ENCODE peak calls at places on chromosomes 1 and 21, in five cellular contexts. U, I, Z, F and T are unnamed samples.

GRCh38 chr1:98794196-98794886 is 132.8 kb downstream of the SNX7 start:
- DNase-seq in U (peak; percentile 72), I (peak; percentile 52), Z (no peak), F (peak; percentile 71), T (peak; percentile 56)

GRCh38 chr1:207747627-207748492 is 4.0 kb upstream of the CD46 start:
- DNase-seq in U (no peak), I (no peak), Z (peak; percentile 51), F (no peak), T (no peak)

GRCh38 chr1:1169429-1170214 is 4.1 kb upstream of the TTLL10 start:
- DNase-seq in U (no peak), I (no peak), Z (peak; percentile 53), F (no peak), T (no peak)

GRCh38 chr1:160837558-160838205 is 25.0 kb downstream of the CD244 start:
- DNase-seq in U (no peak), I (peak; percentile 29), Z (no peak), F (peak; percentile 7), T (peak; percentile 19)

GRCh38 chr21:28421716-28422480 is 570.8 kb downstream of the LTN1 start:
- DNase-seq in U (peak; percentile 78), I (no peak), Z (no peak), F (no peak), T (peak; percentile 92)

GRCh38 chr21:33578959-33579542 is 9.4 kb downstream of the DONSON start:
- DNase-seq in U (peak; percentile 58), I (no peak), Z (no peak), F (peak; percentile 37), T (no peak)

GRCh38 chr21:34031835-34032370 is 41.5 kb upstream of the MRPS6 start:
- DNase-seq in U (no peak), I (no peak), Z (no peak), F (no peak), T (no peak)

GRCh38 chr1:172429324-172430127 is 9.0 kb downstream of the C1orf105 start:
- DNase-seq in U (peak; percentile 70), I (peak; percentile 40), Z (no peak), F (peak; percentile 71), T (peak; percentile 71)

GRCh38 chr1:42290130-42290529 is 44.9 kb downstream of the FOXJ3 start:
- DNase-seq in U (peak; percentile 50), I (no peak), Z (no peak), F (peak; percentile 29), T (no peak)

GRCh38 chr1:168465942-168466702 is 77.7 kb downstream of the XCL2 start:
- DNase-seq in U (peak; percentile 46), I (no peak), Z (no peak), F (peak; percentile 41), T (no peak)

GRCh38 chr1:45337630-45338320 is 2.2 kb upstream of the TOE1 start:
- DNase-seq in U (no peak), I (no peak), Z (no peak), F (no peak), T (no peak)

GRCh38 chr1:184419734-184420161 is 32.9 kb downstream of the C1orf21 start:
- DNase-seq in U (peak; percentile 36), I (no peak), Z (no peak), F (peak; percentile 88), T (peak; percentile 54)

GRCh38 chr1:4494558-4494957 is 159.9 kb upstream of the AJAP1 start:
- DNase-seq in U (no peak), I (no peak), Z (peak; percentile 57), F (no peak), T (no peak)

GRCh38 chr1:39944410-39944809 is 10.5 kb upstream of the MFSD2A start:
- DNase-seq in U (no peak), I (no peak), Z (no peak), F (no peak), T (no peak)

GRCh38 chr1:14140800-14141526 is 441.0 kb downstream of the PRDM2 start:
- DNase-seq in U (no peak), I (no peak), Z (no peak), F (no peak), T (no peak)

GRCh38 chr1:25848531-25848930 is 10.7 kb downstream of the AUNIP start:
- DNase-seq in U (peak; percentile 30), I (no peak), Z (no peak), F (no peak), T (no peak)

GRCh38 chr1:150808851-150809250 is 791 bp upstream of the CTSK start:
- DNase-seq in U (no peak), I (no peak), Z (no peak), F (no peak), T (no peak)

GRCh38 chr1:30374400-30375070 is 348.9 kb downstream of the MATN1 start:
- DNase-seq in U (no peak), I (no peak), Z (peak; percentile 29), F (no peak), T (no peak)

GRCh38 chr1:9553736-9554144 is 14.5 kb downstream of the SLC25A33 start:
- DNase-seq in U (no peak), I (no peak), Z (no peak), F (no peak), T (no peak)

GRCh38 chr1:151238467-151238739 is 16.1 kb upstream of the PSMD4 start:
- DNase-seq in U (peak; percentile 96), I (no peak), Z (no peak), F (peak; percentile 80), T (no peak)

GRCh38 chr1:9028921-9029715 is 2.9 kb upstream of the SLC2A7 start:
- DNase-seq in U (peak; percentile 40), I (no peak), Z (no peak), F (peak; percentile 60), T (peak; percentile 55)

GRCh38 chr1:246199086-246199485 is 308.0 kb downstream of the SMYD3 start:
- DNase-seq in U (no peak), I (no peak), Z (no peak), F (peak; percentile 4), T (peak; percentile 58)

GRCh38 chr1:166843769-166844596 is 4.7 kb downstream of the POGK start:
- DNase-seq in U (peak; percentile 14), I (no peak), Z (no peak), F (peak; percentile 70), T (no peak)

GRCh38 chr1:47839460-47839760 is 157.8 kb downstream of the TRABD2B start:
- DNase-seq in U (no peak), I (no peak), Z (no peak), F (no peak), T (no peak)

GRCh38 chr1:246592695-246593094 is 26.4 kb downstream of the CNST start:
- DNase-seq in U (peak; percentile 94), I (no peak), Z (no peak), F (no peak), T (no peak)

DNA sequence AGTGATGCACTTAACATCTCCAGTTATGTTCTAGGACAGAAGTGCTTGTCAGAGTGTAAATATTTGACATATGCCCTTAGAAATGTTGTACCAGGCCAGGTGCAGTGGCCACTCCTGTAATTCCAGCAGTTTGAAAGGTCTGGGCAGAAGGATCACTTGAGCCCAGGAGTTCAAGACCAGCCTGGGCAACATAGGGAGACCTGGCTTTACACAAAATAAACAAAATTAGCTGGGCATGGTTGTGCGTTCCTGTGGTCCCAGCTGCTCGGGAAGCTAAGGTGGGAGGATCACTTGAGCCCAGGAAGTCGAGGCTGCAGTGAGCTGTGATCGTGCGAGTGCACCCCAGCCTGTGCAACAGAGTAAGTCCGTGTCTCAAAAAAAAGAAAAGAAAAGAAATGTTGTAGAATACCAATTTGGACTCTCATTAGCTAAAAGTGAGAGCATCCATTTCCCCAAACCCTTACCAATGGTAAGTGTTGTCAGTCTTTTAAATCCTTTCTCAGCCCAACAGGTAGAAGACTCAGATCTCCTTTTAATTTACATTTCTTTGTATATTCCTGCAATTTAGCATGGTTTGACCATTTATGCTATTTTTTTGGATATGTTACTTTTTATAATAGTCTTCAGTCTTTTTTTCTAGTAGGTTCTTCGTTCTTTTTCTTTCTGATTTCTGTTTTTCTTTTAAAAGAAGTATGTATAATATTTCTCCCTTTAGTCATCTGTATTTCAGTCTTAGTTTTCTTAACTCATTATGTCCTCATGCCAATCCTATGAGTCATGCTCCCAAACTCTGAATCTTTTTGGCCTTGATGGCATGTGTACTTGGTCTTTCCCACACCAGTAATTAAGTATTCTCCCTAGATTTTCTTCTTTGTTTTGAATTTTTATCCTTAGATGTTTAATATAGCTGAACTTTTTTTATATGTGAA is 74.4 kb downstream of the CAMTA1 start:
- DNase-seq in U (peak; percentile 99), I (no peak), Z (no peak), F (peak; percentile 90), T (peak; percentile 98)
- H3K4me3 ChIP-seq in U (no peak overlapping the region), I (no peak overlapping the region), Z (no peak overlapping the region), F (no peak overlapping the region), T (no peak overlapping the region)

GRCh38 chr1:121516279-121516967 is 331.6 kb downstream of the SRGAP2C start:
- DNase-seq in U (no peak), I (no peak), Z (no peak), F (no peak), T (no peak)
- H2AFZ ChIP-seq in U (no peak overlapping the region), I (no peak overlapping the region), Z (no peak overlapping the region), F (no peak overlapping the region), T (no peak overlapping the region)

DNA sequence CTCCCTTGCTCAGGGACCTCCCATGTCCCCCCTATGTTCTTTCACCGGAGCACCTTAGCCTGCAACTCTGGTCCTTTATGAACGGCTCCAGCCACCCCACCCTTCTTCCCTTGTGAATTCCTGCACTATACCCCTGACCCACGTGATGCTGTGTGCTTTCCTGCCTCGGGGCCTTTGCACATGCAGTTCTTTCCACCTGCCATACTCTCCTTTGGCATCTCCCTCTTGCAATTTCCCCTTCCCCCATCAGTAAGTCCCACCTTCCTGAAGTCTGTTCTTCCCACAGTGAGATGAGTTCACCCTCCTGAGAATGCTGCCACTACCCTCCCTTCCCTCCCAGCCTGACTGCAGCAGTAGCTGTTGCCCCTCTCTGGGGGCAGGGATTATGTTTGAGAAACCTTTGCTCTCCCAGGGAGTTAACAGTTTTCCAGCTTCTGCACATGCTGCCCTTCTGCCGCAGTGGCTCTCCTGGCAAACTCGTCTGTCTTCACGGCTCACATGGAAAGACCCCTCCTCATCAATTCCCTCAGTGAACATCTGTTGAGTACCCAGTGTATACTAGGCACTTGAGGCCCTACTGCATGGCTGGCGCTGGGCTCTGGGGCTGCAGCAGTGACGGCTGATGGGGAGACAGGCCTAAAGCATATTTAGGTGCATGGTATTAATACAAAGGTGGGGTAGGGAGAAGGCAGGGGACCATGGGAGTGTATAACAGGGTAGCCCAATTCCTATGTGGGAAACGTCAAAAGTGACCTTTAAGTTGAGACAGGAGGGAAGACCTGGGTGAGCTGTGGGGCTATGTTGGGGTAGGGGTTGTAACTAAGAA is 9.7 kb downstream of the ZNF362 start:
- DNase-seq in U (no peak), I (no peak), Z (no peak), F (no peak), T (no peak)
- H3K23ac ChIP-seq in U (no peak overlapping the region), I (no peak overlapping the region), Z (no peak overlapping the region), F (no peak overlapping the region), T (no peak overlapping the region)

GRCh38 chr1:110566836-110567235 is 39.3 kb downstream of the KCNA2 start:
- DNase-seq in U (no peak), I (no peak), Z (no peak), F (no peak), T (no peak)
- H3K4me3 ChIP-seq in U (no peak overlapping the region), I (no peak overlapping the region), Z (no peak overlapping the region), F (no peak overlapping the region), T (no peak overlapping the region)

GRCh38 chr1:156291226-156292061 is 4.0 kb downstream of the GLMP start:
- DNase-seq in U (peak; percentile 72), I (peak; percentile 64), Z (peak; percentile 95), F (peak; percentile 88), T (peak; percentile 85)
- H2AFZ ChIP-seq in U (peak overlapping the region; percentile 94), I (no peak overlapping the region), Z (peak overlapping the region; percentile 94), F (peak overlapping the region; percentile 79), T (peak overlapping the region; percentile 32)